ENCODE peak calls at places on chromosomes 4 and X, in ten cellular contexts. X is fibroblast of lung, U is HCT116, Q is H9, Y is IMR-90, K is astrocyte, S is upper lobe of right lung, O is cardiac muscle cell, V is hepatocyte, D is right lobe of liver. N is an unnamed sample. For H3K4me1, the result is how much of the 10 kb centered on the place peaks cover.

GRCh38 chr4:58606303-58606702 is 1496.1 kb upstream of the IGFBP7 start:
- DNase-seq in V (no peak), U (no peak), K (no peak), Y (no peak), Q (no peak), O (no peak), D (no peak), S (no peak), X (no peak), N (no peak)

GRCh38 chr4:80053140-80053910 is 19.7 kb downstream of the ANTXR2 start:
- DNase-seq in K (no peak), S (no peak), V (no peak), D (no peak), Q (no peak), X (peak), O (no peak), U (no peak), Y (no peak), N (no peak)

GRCh38 chr4:173270312-173271027 is 63.7 kb downstream of the HMGB2 start:
- DNase-seq in S (no peak), X (peak), U (no peak), Q (no peak), O (peak), V (peak), Y (peak), D (no peak), K (peak), N (no peak)

GRCh38 chrX:73214366-73215094 is at the start of gene NAP1L2:
- DNase-seq in X (no peak), K (peak), S (peak), O (peak), D (peak), V (peak), Q (peak), Y (no peak), U (no peak), N (peak)

GRCh38 chrX:152959626-152960025 is 34.3 kb downstream of the PNMA5 start:
- DNase-seq in S (no peak), Y (no peak), Q (no peak), K (no peak), D (no peak), U (no peak), V (no peak), O (no peak), X (no peak), N (no peak)

GRCh38 chr4:103198111-103198765 is at the start of gene CENPE:
- DNase-seq in S (peak), D (peak), X (peak), O (peak), V (peak), K (peak), U (peak), Q (peak), Y (peak), N (peak)

GRCh38 chr4:167897116-167897515 is 195.2 kb upstream of the ANXA10 start:
- DNase-seq in O (peak), D (no peak), V (peak), U (peak), X (peak), Y (peak), K (peak), Q (peak), S (no peak), N (peak)

GRCh38 chr4:80989921-80990544 is 40.5 kb upstream of the BMP3 start:
- DNase-seq in Q (no peak), U (peak), S (no peak), Y (peak), O (peak), X (peak), V (peak), K (peak), D (no peak), N (peak)

GRCh38 chr4:41146196-41146595 is 68.1 kb downstream of the APBB2 start:
- DNase-seq in D (no peak), O (no peak), Q (no peak), K (no peak), V (no peak), U (no peak), X (no peak), S (no peak), Y (no peak), N (no peak)
- H3K4me1 ChIP-seq in D (under half), O (under half), Q (under half), K (half or more), V (under half), U (half or more), X (under half), S (half or more), Y (under half), N (half or more)

GRCh38 chrX:57286507-57287251 is at the start of gene FAAH2:
- DNase-seq in K (no peak), V (peak), S (peak), Y (no peak), U (peak), D (peak), Q (peak), X (no peak), O (peak), N (peak)
- TF ChIP-seq CTCF in K (no peak), V (peak), S (no peak), Y (no peak), U (peak), D (no peak), Q (peak), X (no peak), O (no peak), N (no peak)

GRCh38 chrX:96373047-96373355 is 311.6 kb upstream of the DIAPH2 start:
- DNase-seq in Y (no peak), O (no peak), D (no peak), S (no peak), V (no peak), X (no peak), K (no peak), Q (no peak), U (no peak), N (no peak)
- H3K4me1 ChIP-seq in Y (under half), O (under half), D (under half), S (under half), V (under half), X (under half), K (under half), Q (under half), U (under half), N (under half)

GRCh38 chrX:41922694-41923171 is 621 bp downstream of the CASK start:
- DNase-seq in Q (peak), X (peak), K (peak), V (peak), Y (no peak), S (peak), U (no peak), D (peak), O (peak), N (peak)
- TF ChIP-seq CTCF in Q (no peak), X (no peak), K (no peak), V (peak), Y (no peak), S (no peak), U (no peak), D (no peak), O (peak), N (no peak)

GRCh38 chr4:15653430-15653829 is 1.7 kb downstream of the FBXL5 start:
- DNase-seq in V (no peak), Q (no peak), X (no peak), U (no peak), Y (no peak), O (no peak), K (no peak), S (no peak), D (no peak), N (no peak)

GRCh38 chr4:15653864-15654391 is 1.2 kb downstream of the FBXL5 start:
- DNase-seq in Q (no peak), O (peak), Y (peak), X (peak), K (peak), V (peak), D (no peak), U (no peak), S (no peak), N (no peak)

GRCh38 chr4:15649914-15650545 is 5.1 kb downstream of the FBXL5 start:
- DNase-seq in S (no peak), K (peak), U (peak), Q (peak), O (peak), Y (peak), X (peak), V (peak), D (no peak), N (no peak)

GRCh38 chr4:15651682-15652081 is 3.5 kb downstream of the FBXL5 start:
- DNase-seq in X (peak), K (no peak), Q (no peak), D (no peak), Y (peak), V (no peak), O (no peak), U (no peak), S (no peak), N (no peak)

DNA sequence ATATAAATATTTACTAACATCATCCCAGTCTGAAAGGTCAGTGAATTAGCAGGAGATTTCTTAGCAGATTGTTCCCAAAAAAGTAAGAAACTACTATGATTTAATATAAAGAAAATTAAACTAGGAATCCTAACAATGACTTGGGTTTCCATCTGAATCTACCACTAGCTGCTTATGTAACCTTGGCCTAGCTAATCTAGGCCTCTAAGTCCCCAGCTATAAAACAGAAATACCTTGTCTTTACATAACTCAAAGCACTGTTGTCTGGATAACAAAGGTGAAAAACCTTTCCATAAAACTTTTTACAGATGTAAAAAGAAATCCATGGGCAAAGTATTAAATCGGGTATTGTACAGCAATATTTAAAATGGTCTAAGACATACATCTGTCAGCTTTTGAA is 3.0 kb downstream of the FBXL5 start:
- DNase-seq in K (peak), Y (peak), O (no peak), Q (no peak), U (no peak), D (no peak), V (no peak), S (no peak), X (no peak), N (no peak)
- H3K4me1 ChIP-seq in K (under half), Y (under half), O (under half), Q (under half), U (under half), D (under half), V (under half), S (half or more), X (under half), N (under half)

DNA sequence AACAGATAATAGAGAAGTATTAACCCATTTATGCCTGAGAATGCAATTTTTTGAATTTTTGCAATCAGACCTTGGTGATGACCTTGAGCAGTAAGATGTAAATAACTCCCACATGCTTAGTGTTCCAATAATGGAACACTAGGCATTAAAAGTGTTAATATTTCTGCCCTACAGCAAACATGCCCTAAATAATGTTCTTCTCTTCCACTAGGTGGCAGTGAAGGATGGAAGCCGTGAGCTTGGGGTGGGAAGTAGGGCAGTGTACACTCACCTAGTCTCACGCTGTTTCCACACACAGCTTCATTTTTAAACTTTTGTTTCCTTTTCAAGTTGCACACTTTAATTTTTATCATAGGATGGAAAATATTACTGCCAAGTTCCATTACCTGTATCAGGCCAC is 613.1 kb upstream of the HS3ST1 start:
- DNase-seq in S (no peak), Y (no peak), X (no peak), D (no peak), K (no peak), V (peak), O (peak), Q (no peak), U (no peak), N (no peak)
- TF ChIP-seq CTCF in S (peak), Y (no peak), X (no peak), D (no peak), K (peak), V (peak), O (peak), Q (peak), U (peak), N (no peak)

GRCh38 chr4:158171456-158171790 is 1.4 kb downstream of the GASK1B start:
- DNase-seq in S (no peak), Y (no peak), Q (no peak), D (no peak), K (no peak), U (no peak), V (no peak), O (no peak), X (no peak), N (no peak)
- H3K4me1 ChIP-seq in S (under half), Y (under half), Q (under half), D (under half), K (under half), U (under half), V (under half), O (under half), X (under half), N (under half)

GRCh38 chrX:129427267-129427666 is 96.0 kb downstream of the SMARCA1 start:
- DNase-seq in K (no peak), S (no peak), D (no peak), U (peak), V (no peak), Q (no peak), Y (no peak), O (no peak), X (no peak), N (no peak)
- TF ChIP-seq CTCF in K (no peak), S (no peak), D (no peak), U (peak), V (no peak), Q (peak), Y (no peak), O (no peak), X (no peak), N (no peak)